ENCODE peak calls at places on chromosomes 11 and 22, in eight cellular contexts. R is activated effector memory CD4-positive, alpha-beta T cell treated with anti-CD3 and anti-CD28 coated beads, Interleukin-2, amount 50 U/mL, for 16 hours; G is T-helper 2 cell treated with Interferon-gamma antibody and Interleukin-4, amounts not matched to agents 5 μg/mL and 100 μg/mL, for 36 hours; U is MV-4-11; T is HS-5; C is GM10248; I is neural crest cell; O is NCI-H2081. Q is an unnamed sample.

GRCh38 chr22:35839811-35840739 is 122.4 kb downstream of the APOL5 start:
- DNase-seq in T (peak; percentile 82), U (no peak), R (no peak), C (no peak), G (no peak), O (peak; percentile 95), I (peak; percentile 64), Q (peak; percentile 88)

GRCh38 chr11:12163181-12163841 is 52.9 kb downstream of the MICAL2 start:
- DNase-seq in G (no peak), U (no peak), T (no peak), O (no peak), I (no peak), C (no peak), R (no peak), Q (no peak)

GRCh38 chr11:63614136-63614664 is at the start of gene PLAAT3:
- DNase-seq in I (peak; percentile 45), T (no peak), U (no peak), G (peak; percentile 28), R (peak; percentile 72), C (peak; percentile 75), O (peak; percentile 42), Q (peak; percentile 90)

GRCh38 chr11:521179-521688 is 14.1 kb downstream of the HRAS start:
- DNase-seq in C (no peak), I (no peak), R (no peak), U (no peak), O (no peak), G (no peak), T (no peak), Q (no peak)

GRCh38 chr11:119144825-119145476 is 3.9 kb upstream of the ABCG4 start:
- DNase-seq in U (peak; percentile 55), T (no peak), R (peak; percentile 72), O (peak; percentile 62), C (peak; percentile 82), G (peak; percentile 15), I (peak; percentile 62), Q (peak; percentile 93)

GRCh38 chr11:102147632-102148031 is 37.4 kb downstream of the YAP1 start:
- DNase-seq in O (no peak), I (no peak), C (no peak), T (no peak), U (no peak), R (no peak), G (no peak), Q (no peak)

GRCh38 chr22:35458547-35459422 is 58.8 kb downstream of the MCM5 start:
- DNase-seq in R (no peak), T (no peak), G (no peak), O (peak; percentile 89), U (no peak), C (no peak), I (no peak), Q (no peak)

GRCh38 chr11:65891180-65892136 is 985 bp downstream of the CCDC85B start:
- DNase-seq in I (no peak), U (peak; percentile 44), G (no peak), C (no peak), O (peak; percentile 75), T (no peak), R (peak; percentile 74), Q (no peak)

GRCh38 chr11:92272651-92273050 is 48.0 kb downstream of the FAT3 start:
- DNase-seq in G (no peak), O (no peak), R (no peak), I (no peak), U (no peak), C (no peak), T (no peak), Q (no peak)

GRCh38 chr22:27460596-27461347 is 340.8 kb downstream of the MN1 start:
- DNase-seq in R (no peak), T (no peak), C (no peak), O (no peak), I (no peak), G (no peak), U (no peak), Q (no peak)

GRCh38 chr22:36913431-36914382 is at the start of gene CSF2RB:
- DNase-seq in U (peak; percentile 91), I (no peak), T (no peak), O (no peak), G (no peak), C (peak; percentile 61), R (no peak), Q (no peak)

GRCh38 chr11:120517390-120518315 is 6.1 kb downstream of the GRIK4 start:
- DNase-seq in I (no peak), R (peak; percentile 31), U (no peak), O (no peak), T (no peak), G (no peak), C (no peak), Q (no peak)

GRCh38 chr11:67240575-67241389 is 25.5 kb upstream of the GRK2 start:
- DNase-seq in I (no peak), G (peak; percentile 81), U (peak; percentile 55), T (peak; percentile 31), C (peak; percentile 65), R (peak; percentile 93), O (peak; percentile 59), Q (peak; percentile 85)

GRCh38 chr22:24037851-24038765 is 27.0 kb downstream of the CABIN1 start:
- DNase-seq in C (no peak), U (no peak), G (no peak), O (no peak), T (no peak), I (no peak), R (no peak), Q (no peak)

GRCh38 chr22:37996079-37996478 is 11.7 kb upstream of the SOX10 start:
- DNase-seq in U (no peak), G (no peak), O (no peak), R (no peak), C (no peak), I (no peak), T (no peak), Q (no peak)

GRCh38 chr22:49062155-49063039 is 765.3 kb downstream of the BRD1 start:
- DNase-seq in G (no peak), C (no peak), R (peak; percentile 36), I (no peak), T (no peak), O (peak; percentile 18), U (no peak), Q (no peak)

GRCh38 chr11:17352925-17353227 is 1.3 kb downstream of the NCR3LG1 start:
- DNase-seq in U (no peak), T (no peak), O (peak; percentile 60), C (peak; percentile 47), R (peak; percentile 75), I (no peak), G (peak; percentile 40), Q (peak; percentile 58)

GRCh38 chr11:14500181-14500651 is 605 bp upstream of the COPB1 start:
- DNase-seq in R (peak; percentile 85), C (peak; percentile 60), G (peak; percentile 44), T (peak; percentile 39), U (peak; percentile 32), I (no peak), O (peak; percentile 33), Q (no peak)

GRCh38 chr11:73047773-73048371 is 94.2 kb downstream of the FCHSD2 start:
- DNase-seq in R (no peak), O (peak; percentile 83), C (no peak), T (no peak), G (no peak), I (no peak), U (peak; percentile 82), Q (no peak)

GRCh38 chr11:65089621-65090020 is 5.6 kb downstream of the ZFPL1 start:
- DNase-seq in O (no peak), G (no peak), T (no peak), I (no peak), C (no peak), R (no peak), U (no peak), Q (no peak)

GRCh38 chr11:11555228-11555627 is 66.6 kb downstream of the GALNT18 start:
- DNase-seq in O (peak; percentile 90), R (no peak), C (no peak), G (no peak), T (no peak), I (no peak), U (no peak), Q (no peak)

GRCh38 chr22:23121026-23121823 is 20.6 kb downstream of the RSPH14 start:
- DNase-seq in T (no peak), O (no peak), C (no peak), G (no peak), U (peak; percentile 88), R (no peak), I (no peak), Q (no peak)

GRCh38 chr11:103257360-103257759 is 148.1 kb downstream of the DYNC2H1 start:
- DNase-seq in T (no peak), G (no peak), U (no peak), O (peak; percentile 47), I (no peak), R (no peak), C (no peak), Q (no peak)

GRCh38 chr11:129538323-129538722 is 162.7 kb downstream of the BARX2 start:
- DNase-seq in R (no peak), U (no peak), G (no peak), O (no peak), I (no peak), T (no peak), C (no peak), Q (peak; percentile 68)

GRCh38 chr11:57276169-57276854 is 39.3 kb upstream of the APLNR start:
- DNase-seq in G (no peak), T (no peak), C (no peak), I (no peak), U (no peak), R (no peak), O (no peak), Q (no peak)

GRCh38 chr11:35927730-35928129 is 16.1 kb upstream of the LDLRAD3 start:
- DNase-seq in U (peak; percentile 79), G (no peak), O (no peak), R (no peak), T (peak; percentile 41), I (no peak), C (no peak), Q (peak; percentile 67)

GRCh38 chr22:37569921-37570660 is 9.8 kb downstream of the LGALS2 start:
- DNase-seq in U (no peak), C (no peak), O (no peak), G (no peak), I (no peak), R (no peak), T (no peak), Q (no peak)

GRCh38 chr22:20130739-20131592 is 638 bp upstream of the ZDHHC8 start:
- DNase-seq in C (peak; percentile 88), T (no peak), G (peak; percentile 66), U (peak; percentile 30), R (peak; percentile 93), I (peak; percentile 63), O (peak; percentile 54), Q (peak; percentile 70)

GRCh38 chr11:7668464-7668863 is 4.8 kb downstream of the CYB5R2 start:
- DNase-seq in C (no peak), T (no peak), U (no peak), I (no peak), R (no peak), G (no peak), O (no peak), Q (no peak)

GRCh38 chr22:31192513-31192912 is 19.6 kb upstream of the LIMK2 start:
- DNase-seq in I (no peak), T (no peak), G (no peak), C (no peak), U (no peak), O (no peak), R (no peak), Q (peak; percentile 66)

GRCh38 chr11:94742645-94743044 is 25.5 kb upstream of the AMOTL1 start:
- DNase-seq in R (no peak), T (no peak), G (no peak), C (no peak), U (no peak), I (no peak), O (no peak), Q (no peak)

GRCh38 chr22:22001664-22002525 is 19.3 kb upstream of the TOP3B start:
- DNase-seq in C (no peak), R (no peak), U (no peak), G (no peak), T (no peak), I (no peak), O (no peak), Q (no peak)

GRCh38 chr11:71253794-71254193 is 1.4 kb upstream of the SHANK2 start:
- DNase-seq in R (no peak), G (no peak), T (no peak), O (no peak), I (no peak), C (no peak), U (no peak), Q (peak; percentile 31)

GRCh38 chr11:110989734-110990133 is 255.8 kb upstream of the POU2AF2 start:
- DNase-seq in I (no peak), C (no peak), U (peak; percentile 79), O (no peak), T (no peak), R (no peak), G (no peak), Q (no peak)

Q was measured in Caco-2.